ENCODE peak calls at places on chromosome 4, in five cellular contexts. One of them, this sample, is unnamed. For H3K4me1 and H3K36me3, the result is how much of the 10 kb centered on the place peaks cover.

GRCh38 chr4:42453612-42454011 is 56.3 kb downstream of the SHISA3 start:
- DNase-seq in breast epithelium: no peak
- DNase-seq in heart left ventricle: no peak
- DNase-seq in adrenal gland: no peak
- DNase-seq in endodermal cell: no peak
- DNase-seq in this sample: no peak

GRCh38 chr4:58688603-58689002 is 1578.4 kb upstream of the IGFBP7 start:
- DNase-seq in heart left ventricle: no peak
- DNase-seq in breast epithelium: no peak
- DNase-seq in adrenal gland: no peak
- DNase-seq in endodermal cell: no peak
- DNase-seq in this sample: no peak

GRCh38 chr4:110508827-110509446 is 33.0 kb downstream of the ENPEP start:
- DNase-seq in breast epithelium: no peak
- DNase-seq in endodermal cell: no peak
- DNase-seq in adrenal gland: no peak
- DNase-seq in heart left ventricle: no peak
- DNase-seq in this sample: no peak

GRCh38 chr4:1411436-1412375 is 5.5 kb upstream of the NKX1-1 start:
- DNase-seq in breast epithelium: peak
- DNase-seq in endodermal cell: peak
- DNase-seq in adrenal gland: no peak
- DNase-seq in heart left ventricle: no peak
- DNase-seq in this sample: no peak

GRCh38 chr4:119977546-119977945 is 89.1 kb downstream of the MAD2L1 start:
- DNase-seq in adrenal gland: no peak
- DNase-seq in heart left ventricle: no peak
- DNase-seq in endodermal cell: no peak
- DNase-seq in breast epithelium: no peak
- DNase-seq in this sample: no peak

GRCh38 chr4:13543648-13544555 is at the start of gene NKX3-2:
- DNase-seq in endodermal cell: peak
- DNase-seq in heart left ventricle: no peak
- DNase-seq in breast epithelium: no peak
- DNase-seq in adrenal gland: no peak
- DNase-seq in this sample: peak

GRCh38 chr4:149999485-150000074 is 78.7 kb upstream of the DCLK2 start:
- DNase-seq in breast epithelium: no peak
- DNase-seq in heart left ventricle: peak
- DNase-seq in endodermal cell: peak
- DNase-seq in adrenal gland: peak
- DNase-seq in this sample: no peak

GRCh38 chr4:105092356-105092755 is 54.3 kb upstream of the TET2 start:
- DNase-seq in breast epithelium: no peak
- DNase-seq in adrenal gland: no peak
- DNase-seq in endodermal cell: no peak
- DNase-seq in heart left ventricle: no peak
- DNase-seq in this sample: no peak

GRCh38 chr4:106369456-106370060 is 980 bp upstream of the GIMD1 start:
- DNase-seq in endodermal cell: peak
- DNase-seq in adrenal gland: peak
- DNase-seq in breast epithelium: no peak
- DNase-seq in heart left ventricle: no peak
- DNase-seq in this sample: no peak

GRCh38 chr4:8214091-8214490 is 15.0 kb downstream of the SH3TC1 start:
- DNase-seq in endodermal cell: no peak
- DNase-seq in breast epithelium: no peak
- DNase-seq in heart left ventricle: no peak
- DNase-seq in adrenal gland: no peak
- DNase-seq in this sample: no peak

GRCh38 chr4:40729555-40729954 is 20.2 kb upstream of the NSUN7 start:
- DNase-seq in endodermal cell: no peak
- DNase-seq in adrenal gland: no peak
- DNase-seq in breast epithelium: no peak
- DNase-seq in heart left ventricle: no peak
- DNase-seq in this sample: no peak

GRCh38 chr4:52848255-52848654 is 13.9 kb upstream of the RASL11B start:
- DNase-seq in endodermal cell: no peak
- DNase-seq in adrenal gland: no peak
- DNase-seq in breast epithelium: no peak
- DNase-seq in heart left ventricle: no peak
- DNase-seq in this sample: no peak

GRCh38 chr4:5472166-5472565 is 236.2 kb downstream of the EVC2 start:
- DNase-seq in breast epithelium: peak
- DNase-seq in adrenal gland: no peak
- DNase-seq in endodermal cell: no peak
- DNase-seq in heart left ventricle: no peak
- DNase-seq in this sample: no peak

GRCh38 chr4:173246719-173247118 is 78.1 kb downstream of the GALNT7 start:
- DNase-seq in endodermal cell: no peak
- DNase-seq in heart left ventricle: no peak
- DNase-seq in breast epithelium: no peak
- DNase-seq in adrenal gland: no peak
- DNase-seq in this sample: no peak

GRCh38 chr4:81756973-81757372 is 285.3 kb upstream of the RASGEF1B start:
- DNase-seq in heart left ventricle: no peak
- DNase-seq in endodermal cell: no peak
- DNase-seq in adrenal gland: no peak
- DNase-seq in breast epithelium: no peak
- DNase-seq in this sample: no peak

GRCh38 chr4:184453402-184454160 is 20.8 kb downstream of the IRF2 start:
- DNase-seq in breast epithelium: no peak
- DNase-seq in endodermal cell: peak
- DNase-seq in heart left ventricle: no peak
- DNase-seq in adrenal gland: peak
- DNase-seq in this sample: no peak

GRCh38 chr4:15182600-15183222 is 180.4 kb downstream of the CPEB2 start:
- DNase-seq in breast epithelium: no peak
- DNase-seq in adrenal gland: no peak
- DNase-seq in endodermal cell: no peak
- DNase-seq in heart left ventricle: no peak
- DNase-seq in this sample: peak

GRCh38 chr4:3293410-3294391 is 880 bp downstream of the RGS12 start:
- DNase-seq in heart left ventricle: no peak
- DNase-seq in adrenal gland: peak
- DNase-seq in breast epithelium: peak
- DNase-seq in endodermal cell: peak
- DNase-seq in this sample: no peak

GRCh38 chr4:14787894-14788293 is 214.4 kb upstream of the CPEB2 start:
- DNase-seq in breast epithelium: no peak
- DNase-seq in adrenal gland: peak
- DNase-seq in heart left ventricle: no peak
- DNase-seq in endodermal cell: peak
- DNase-seq in this sample: no peak

GRCh38 chr4:177064724-177065394 is 244.8 kb upstream of the NEIL3 start:
- DNase-seq in endodermal cell: no peak
- DNase-seq in breast epithelium: no peak
- DNase-seq in heart left ventricle: no peak
- DNase-seq in adrenal gland: no peak
- DNase-seq in this sample: no peak

GRCh38 chr4:85700362-85700761 is 225.4 kb downstream of the ARHGAP24 start:
- DNase-seq in adrenal gland: no peak
- DNase-seq in heart left ventricle: no peak
- DNase-seq in endodermal cell: no peak
- DNase-seq in breast epithelium: no peak
- DNase-seq in this sample: no peak

GRCh38 chr4:24651266-24651665 is 66.9 kb upstream of the DHX15 start:
- DNase-seq in adrenal gland: no peak
- DNase-seq in endodermal cell: no peak
- DNase-seq in breast epithelium: no peak
- DNase-seq in heart left ventricle: no peak
- DNase-seq in this sample: no peak

GRCh38 chr4:85747871-85748491 is 273.0 kb downstream of the ARHGAP24 start:
- DNase-seq in endodermal cell: peak
- DNase-seq in adrenal gland: peak
- DNase-seq in breast epithelium: no peak
- DNase-seq in heart left ventricle: no peak
- DNase-seq in this sample: no peak

GRCh38 chr4:67451464-67451863 is 93.8 kb downstream of the CENPC start:
- DNase-seq in adrenal gland: no peak
- DNase-seq in breast epithelium: no peak
- DNase-seq in heart left ventricle: no peak
- DNase-seq in endodermal cell: no peak
- DNase-seq in this sample: no peak

GRCh38 chr4:24104173-24104572 is 214.3 kb upstream of the PPARGC1A start:
- DNase-seq in adrenal gland: no peak
- DNase-seq in breast epithelium: no peak
- DNase-seq in endodermal cell: no peak
- DNase-seq in heart left ventricle: peak
- DNase-seq in this sample: no peak

GRCh38 chr4:839675-840443 is 13.9 kb upstream of the CPLX1 start:
- DNase-seq in breast epithelium: no peak
- DNase-seq in endodermal cell: no peak
- DNase-seq in heart left ventricle: no peak
- DNase-seq in adrenal gland: no peak
- DNase-seq in this sample: no peak

GRCh38 chr4:6115746-6116586 is 84.4 kb downstream of the JAKMIP1 start:
- DNase-seq in heart left ventricle: no peak
- DNase-seq in breast epithelium: no peak
- DNase-seq in adrenal gland: no peak
- DNase-seq in endodermal cell: peak
- DNase-seq in this sample: no peak

GRCh38 chr4:13988347-13989265 is 361.1 kb upstream of the BOD1L1 start:
- DNase-seq in endodermal cell: no peak
- DNase-seq in adrenal gland: peak
- DNase-seq in heart left ventricle: peak
- DNase-seq in breast epithelium: no peak
- DNase-seq in this sample: peak

DNA sequence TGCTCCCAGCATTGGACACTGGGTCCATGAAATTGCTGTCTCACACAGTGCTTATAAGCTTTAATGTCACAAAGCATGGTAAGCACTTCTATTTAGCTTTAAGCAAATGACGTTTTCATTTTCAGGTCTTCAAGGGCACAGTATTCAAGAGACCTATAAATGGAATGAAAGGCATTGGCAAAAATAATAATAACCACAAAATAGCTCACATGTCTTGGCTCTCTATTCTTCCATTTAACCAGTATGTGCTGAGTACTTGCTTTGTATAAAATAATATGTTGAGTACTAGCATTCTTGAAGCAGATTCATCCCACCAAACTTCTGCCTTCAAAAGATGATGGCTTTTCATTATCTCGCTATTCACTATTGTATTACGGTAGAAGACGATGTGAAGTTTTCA is 203.0 kb downstream of the ADAMTS3 start:
- DNase-seq in heart left ventricle: no peak
- DNase-seq in adrenal gland: no peak
- DNase-seq in breast epithelium: no peak
- DNase-seq in endodermal cell: no peak
- DNase-seq in this sample: no peak
- TF ChIP-seq CTCF in heart left ventricle: no peak
- TF ChIP-seq CTCF in adrenal gland: no peak
- TF ChIP-seq CTCF in breast epithelium: no peak
- TF ChIP-seq CTCF in endodermal cell: no peak
- TF ChIP-seq CTCF in this sample: no peak

GRCh38 chr4:77815651-77816050 is 3.5 kb downstream of the CNOT6L start:
- DNase-seq in adrenal gland: no peak
- DNase-seq in heart left ventricle: no peak
- DNase-seq in breast epithelium: no peak
- DNase-seq in endodermal cell: no peak
- DNase-seq in this sample: no peak

GRCh38 chr4:77819409-77819835 is 254 bp upstream of the CNOT6L start:
- DNase-seq in breast epithelium: no peak
- DNase-seq in adrenal gland: no peak
- DNase-seq in endodermal cell: no peak
- DNase-seq in heart left ventricle: no peak
- DNase-seq in this sample: no peak

GRCh38 chr4:77818667-77819408 is at the start of gene CNOT6L:
- DNase-seq in adrenal gland: peak
- DNase-seq in breast epithelium: peak
- DNase-seq in heart left ventricle: peak
- DNase-seq in endodermal cell: peak
- DNase-seq in this sample: peak

GRCh38 chr4:77818077-77818666 is 996 bp downstream of the CNOT6L start:
- DNase-seq in adrenal gland: peak
- DNase-seq in breast epithelium: peak
- DNase-seq in endodermal cell: peak
- DNase-seq in heart left ventricle: peak
- DNase-seq in this sample: no peak

GRCh38 chr4:77817304-77818076 is 1.7 kb downstream of the CNOT6L start:
- DNase-seq in heart left ventricle: no peak
- DNase-seq in breast epithelium: no peak
- DNase-seq in adrenal gland: no peak
- DNase-seq in endodermal cell: no peak
- DNase-seq in this sample: no peak
- H3K4me1 ChIP-seq in heart left ventricle: under half
- H3K4me1 ChIP-seq in breast epithelium: under half
- H3K4me1 ChIP-seq in adrenal gland: half or more
- H3K4me1 ChIP-seq in endodermal cell: under half
- H3K4me1 ChIP-seq in this sample: half or more

GRCh38 chr4:129675036-129675435 is 579.1 kb downstream of the C4orf33 start:
- DNase-seq in heart left ventricle: no peak
- DNase-seq in endodermal cell: no peak
- DNase-seq in adrenal gland: no peak
- DNase-seq in breast epithelium: no peak
- DNase-seq in this sample: no peak
- H3K36me3 ChIP-seq in heart left ventricle: under half
- H3K36me3 ChIP-seq in endodermal cell: under half
- H3K36me3 ChIP-seq in adrenal gland: under half
- H3K36me3 ChIP-seq in breast epithelium: under half
- H3K36me3 ChIP-seq in this sample: under half

DNA sequence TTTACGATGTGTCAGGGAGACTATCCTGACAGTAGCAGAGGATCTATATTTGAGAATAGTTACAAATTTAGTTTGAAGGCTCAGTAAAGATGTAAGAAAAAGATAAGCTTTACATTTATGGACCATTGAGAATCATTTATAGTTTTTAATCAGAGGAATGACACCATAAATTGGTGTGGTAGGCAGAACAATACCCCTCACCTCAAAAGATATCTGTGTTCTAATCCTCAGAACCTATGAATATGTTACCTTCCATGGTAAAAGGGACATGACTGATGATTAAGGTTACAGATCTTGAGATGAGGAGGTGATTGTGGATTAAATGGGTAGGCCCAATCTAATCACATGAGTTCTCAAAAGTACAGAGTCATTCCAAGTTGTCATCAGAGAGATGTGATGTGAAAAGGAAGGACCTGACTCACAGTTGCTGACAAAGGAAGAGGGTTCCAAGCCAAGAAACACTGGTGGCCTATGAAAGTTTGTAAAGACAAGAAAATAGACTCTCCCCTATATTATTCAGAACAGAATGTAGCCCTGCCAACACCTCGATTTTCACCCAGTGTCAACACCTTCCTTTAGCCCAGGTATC is 27.0 kb downstream of the EREG start:
- DNase-seq in adrenal gland: no peak
- DNase-seq in endodermal cell: no peak
- DNase-seq in breast epithelium: no peak
- DNase-seq in heart left ventricle: no peak
- DNase-seq in this sample: no peak
- TF ChIP-seq CTCF in adrenal gland: no peak
- TF ChIP-seq CTCF in endodermal cell: no peak
- TF ChIP-seq CTCF in breast epithelium: no peak
- TF ChIP-seq CTCF in heart left ventricle: no peak
- TF ChIP-seq CTCF in this sample: no peak

DNA sequence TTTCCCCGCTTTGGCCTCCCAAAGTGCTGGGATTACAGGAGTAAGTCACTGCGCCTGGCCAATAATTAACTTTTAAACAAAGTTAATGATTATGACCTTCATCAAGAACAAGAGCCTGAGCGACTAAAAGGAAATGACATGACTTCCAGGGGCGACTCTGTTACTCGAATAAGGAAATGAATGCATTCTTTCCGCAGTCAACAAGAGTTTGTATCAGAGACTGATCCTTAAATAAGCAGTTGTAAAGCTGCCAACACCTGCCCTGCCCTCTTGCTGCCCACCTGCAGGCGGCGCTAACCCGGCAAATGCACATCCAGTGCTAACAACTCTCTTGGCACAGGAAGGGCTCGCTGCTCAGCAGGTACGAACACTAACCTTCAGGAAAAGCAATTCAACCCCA is 27.3 kb downstream of the WDR1 start:
- DNase-seq in heart left ventricle: no peak
- DNase-seq in adrenal gland: no peak
- DNase-seq in endodermal cell: peak
- DNase-seq in breast epithelium: no peak
- DNase-seq in this sample: no peak
- H3K4me1 ChIP-seq in heart left ventricle: half or more
- H3K4me1 ChIP-seq in adrenal gland: under half
- H3K4me1 ChIP-seq in endodermal cell: under half
- H3K4me1 ChIP-seq in breast epithelium: under half
- H3K4me1 ChIP-seq in this sample: half or more